ENCODE peak calls at places on chromosomes 16 and 17, in six cellular contexts. P, K, F, C, Q and Y are unnamed samples.

GRCh38 chr16:5490499-5490898 is 392.9 kb upstream of the EEF2KMT start:
- DNase-seq in Q (peak), F (no peak), P (no peak), C (peak), K (peak), Y (no peak)

GRCh38 chr16:87628940-87629339 is 26.6 kb downstream of the JPH3 start:
- DNase-seq in F (peak), C (peak), P (no peak), Q (no peak), K (no peak), Y (no peak)

GRCh38 chr17:30345527-30346075 is 11.7 kb upstream of the TMIGD1 start:
- DNase-seq in C (no peak), Q (no peak), F (no peak), K (no peak), P (no peak), Y (no peak)

GRCh38 chr17:49020609-49021008 is 23.4 kb downstream of the IGF2BP1 start:
- DNase-seq in P (no peak), Q (no peak), F (no peak), C (no peak), K (no peak), Y (no peak)

GRCh38 chr16:67720236-67720635 is 1.1 kb upstream of the GFOD2 start:
- DNase-seq in F (no peak), Q (no peak), C (no peak), K (no peak), P (no peak), Y (no peak)

GRCh38 chr17:7888184-7888920 is at the start of gene CHD3:
- DNase-seq in C (no peak), P (peak), Q (peak), F (no peak), K (no peak), Y (peak)

GRCh38 chr17:2365132-2365531 is 27.8 kb downstream of the SGSM2 start:
- DNase-seq in K (no peak), F (no peak), C (no peak), P (no peak), Q (no peak), Y (no peak)

GRCh38 chr17:66644311-66644710 is 190.6 kb upstream of the CACNG5 start:
- DNase-seq in P (no peak), K (no peak), F (no peak), Q (no peak), C (no peak), Y (no peak)

GRCh38 chr17:52209507-52209906 is 51.0 kb upstream of the CA10 start:
- DNase-seq in C (no peak), F (no peak), Q (no peak), P (no peak), K (no peak), Y (no peak)

GRCh38 chr17:66240013-66240412 is 10.8 kb upstream of the APOH start:
- DNase-seq in K (no peak), P (no peak), Q (no peak), C (no peak), F (peak), Y (no peak)

GRCh38 chr16:48963901-48964615 is 317.6 kb downstream of the CBLN1 start:
- DNase-seq in F (peak), C (no peak), K (no peak), P (no peak), Q (no peak), Y (no peak)

GRCh38 chr17:71633391-71633849 is 487.4 kb upstream of the SOX9 start:
- DNase-seq in Q (no peak), P (no peak), F (peak), K (no peak), C (no peak), Y (no peak)

GRCh38 chr17:40564883-40565744 is at the start of gene CCR7:
- DNase-seq in F (no peak), P (peak), Q (no peak), K (no peak), C (peak), Y (no peak)

GRCh38 chr17:34665150-34665802 is 85.9 kb downstream of the TMEM132E start:
- DNase-seq in F (no peak), Q (no peak), P (no peak), K (no peak), C (peak), Y (no peak)